ENCODE peak calls at places on chromosome 6, in six cellular contexts. One of them, this sample, is unnamed.

GRCh38 chr6:168655462-168656152 is 214.6 kb downstream of the SMOC2 start:
- DNase-seq in upper lobe of left lung: no peak
- DNase-seq in body of pancreas: no peak
- DNase-seq in H54: no peak
- DNase-seq in A549: no peak
- DNase-seq in esophagus squamous epithelium: no peak
- DNase-seq in this sample: no peak

GRCh38 chr6:21075986-21076385 is 517.6 kb upstream of the SOX4 start:
- DNase-seq in upper lobe of left lung: no peak
- DNase-seq in esophagus squamous epithelium: no peak
- DNase-seq in H54: no peak
- DNase-seq in A549: no peak
- DNase-seq in body of pancreas: no peak
- DNase-seq in this sample: no peak

GRCh38 chr6:70280462-70280861 is 22.4 kb downstream of the COL9A1 start:
- DNase-seq in esophagus squamous epithelium: no peak
- DNase-seq in H54: no peak
- DNase-seq in A549: no peak
- DNase-seq in body of pancreas: peak
- DNase-seq in upper lobe of left lung: peak
- DNase-seq in this sample: no peak

GRCh38 chr6:139927236-139927635 is 552.8 kb upstream of the CITED2 start:
- DNase-seq in upper lobe of left lung: no peak
- DNase-seq in body of pancreas: no peak
- DNase-seq in A549: no peak
- DNase-seq in esophagus squamous epithelium: no peak
- DNase-seq in H54: no peak
- DNase-seq in this sample: no peak

GRCh38 chr6:22279427-22279826 is 17.4 kb downstream of the PRL start:
- DNase-seq in upper lobe of left lung: no peak
- DNase-seq in esophagus squamous epithelium: no peak
- DNase-seq in H54: no peak
- DNase-seq in body of pancreas: no peak
- DNase-seq in A549: no peak
- DNase-seq in this sample: no peak

GRCh38 chr6:10882654-10883053 is 813 bp upstream of the GCM2 start:
- DNase-seq in upper lobe of left lung: peak
- DNase-seq in H54: no peak
- DNase-seq in A549: no peak
- DNase-seq in body of pancreas: no peak
- DNase-seq in esophagus squamous epithelium: no peak
- DNase-seq in this sample: no peak

GRCh38 chr6:97656236-97656635 is 373.2 kb upstream of the MMS22L start:
- DNase-seq in H54: no peak
- DNase-seq in A549: no peak
- DNase-seq in body of pancreas: no peak
- DNase-seq in upper lobe of left lung: no peak
- DNase-seq in esophagus squamous epithelium: no peak
- DNase-seq in this sample: no peak

GRCh38 chr6:10528170-10528981 is 7.2 kb downstream of the GCNT2 start:
- DNase-seq in upper lobe of left lung: no peak
- DNase-seq in body of pancreas: peak
- DNase-seq in A549: peak
- DNase-seq in H54: no peak
- DNase-seq in esophagus squamous epithelium: no peak
- DNase-seq in this sample: no peak

GRCh38 chr6:82362144-82362543 is 1.5 kb upstream of the TPBG start:
- DNase-seq in body of pancreas: no peak
- DNase-seq in A549: no peak
- DNase-seq in esophagus squamous epithelium: no peak
- DNase-seq in H54: no peak
- DNase-seq in upper lobe of left lung: no peak
- DNase-seq in this sample: no peak

GRCh38 chr6:151209071-151209831 is 30.5 kb upstream of the AKAP12 start:
- DNase-seq in upper lobe of left lung: no peak
- DNase-seq in esophagus squamous epithelium: no peak
- DNase-seq in A549: peak
- DNase-seq in body of pancreas: no peak
- DNase-seq in H54: peak
- DNase-seq in this sample: no peak

GRCh38 chr6:358847-359246 is 32.7 kb upstream of the IRF4 start:
- DNase-seq in body of pancreas: no peak
- DNase-seq in upper lobe of left lung: peak
- DNase-seq in esophagus squamous epithelium: no peak
- DNase-seq in H54: no peak
- DNase-seq in A549: no peak
- DNase-seq in this sample: no peak

GRCh38 chr6:165728196-165728595 is 65.2 kb upstream of the PDE10A start:
- DNase-seq in A549: no peak
- DNase-seq in H54: no peak
- DNase-seq in body of pancreas: no peak
- DNase-seq in esophagus squamous epithelium: no peak
- DNase-seq in upper lobe of left lung: no peak
- DNase-seq in this sample: no peak

GRCh38 chr6:26581164-26581915 is 15.4 kb upstream of the ABT1 start:
- DNase-seq in body of pancreas: no peak
- DNase-seq in A549: no peak
- DNase-seq in esophagus squamous epithelium: no peak
- DNase-seq in upper lobe of left lung: no peak
- DNase-seq in H54: no peak
- DNase-seq in this sample: no peak

GRCh38 chr6:28104392-28105250 is 19.8 kb upstream of the ZSCAN16 start:
- DNase-seq in A549: peak
- DNase-seq in body of pancreas: peak
- DNase-seq in H54: peak
- DNase-seq in upper lobe of left lung: peak
- DNase-seq in esophagus squamous epithelium: peak
- DNase-seq in this sample: peak
- TF ChIP-seq POLR2A in A549: peak
- TF ChIP-seq POLR2A in body of pancreas: peak
- TF ChIP-seq POLR2A in H54: peak
- TF ChIP-seq POLR2A in upper lobe of left lung: peak
- TF ChIP-seq POLR2A in esophagus squamous epithelium: peak
- TF ChIP-seq POLR2A in this sample: peak

GRCh38 chr6:39227476-39227875 is 1.8 kb downstream of the KCNK5 start:
- DNase-seq in esophagus squamous epithelium: no peak
- DNase-seq in body of pancreas: no peak
- DNase-seq in H54: no peak
- DNase-seq in A549: no peak
- DNase-seq in upper lobe of left lung: no peak
- DNase-seq in this sample: no peak

GRCh38 chr6:39228111-39228971 is 934 bp downstream of the KCNK5 start:
- DNase-seq in esophagus squamous epithelium: no peak
- DNase-seq in body of pancreas: no peak
- DNase-seq in H54: no peak
- DNase-seq in A549: no peak
- DNase-seq in upper lobe of left lung: peak
- DNase-seq in this sample: no peak

GRCh38 chr6:39226606-39227300 is 2.5 kb downstream of the KCNK5 start:
- DNase-seq in A549: no peak
- DNase-seq in H54: no peak
- DNase-seq in body of pancreas: no peak
- DNase-seq in esophagus squamous epithelium: no peak
- DNase-seq in upper lobe of left lung: peak
- DNase-seq in this sample: no peak

GRCh38 chr6:39231386-39231785 is 2.1 kb upstream of the KCNK5 start:
- DNase-seq in H54: no peak
- DNase-seq in upper lobe of left lung: no peak
- DNase-seq in esophagus squamous epithelium: no peak
- DNase-seq in A549: no peak
- DNase-seq in body of pancreas: no peak
- DNase-seq in this sample: no peak

DNA sequence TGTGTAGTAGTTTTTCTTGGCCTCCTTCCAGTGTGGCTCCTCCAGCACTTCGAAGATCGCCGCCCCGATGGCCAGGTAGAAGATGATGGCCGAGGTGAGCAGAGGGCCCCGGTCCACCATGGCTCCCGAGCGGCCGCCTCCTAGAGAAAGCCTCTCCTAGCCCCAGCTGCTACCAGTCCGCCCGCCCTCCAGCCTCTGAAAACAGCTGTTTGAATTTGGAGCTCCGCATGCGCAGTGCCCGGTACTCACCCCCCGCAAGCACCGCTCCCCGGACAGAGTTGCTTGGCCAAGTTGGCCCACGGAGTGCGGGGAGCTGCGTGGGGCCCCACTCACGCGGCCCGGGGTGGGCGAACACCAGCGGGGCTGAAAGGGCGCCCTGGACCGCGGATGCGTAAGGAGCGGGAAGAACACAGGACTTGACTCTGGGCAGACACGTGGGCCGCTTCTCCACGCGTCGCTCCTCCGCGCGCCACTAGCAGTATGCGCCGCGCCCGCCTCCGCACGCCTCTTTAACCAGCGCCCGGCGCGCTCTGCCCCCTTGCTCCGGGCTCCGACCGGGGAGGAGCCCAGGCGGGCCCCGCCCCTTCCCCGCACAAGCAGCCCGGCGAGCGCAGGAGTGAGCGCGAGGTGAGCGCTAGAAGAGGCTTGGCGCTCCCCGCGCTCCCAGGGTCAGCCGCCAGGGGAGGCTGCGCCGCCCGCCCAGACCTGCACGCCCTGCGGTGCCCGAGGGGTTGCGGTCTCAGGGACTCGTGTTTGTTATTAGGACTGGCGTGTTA is at the start of gene KCNK5:
- DNase-seq in H54: no peak
- DNase-seq in A549: peak
- DNase-seq in upper lobe of left lung: peak
- DNase-seq in esophagus squamous epithelium: peak
- DNase-seq in body of pancreas: peak
- DNase-seq in this sample: peak
- TF ChIP-seq POLR2A in H54: no peak
- TF ChIP-seq POLR2A in A549: peak
- TF ChIP-seq POLR2A in upper lobe of left lung: peak
- TF ChIP-seq POLR2A in esophagus squamous epithelium: peak
- TF ChIP-seq POLR2A in body of pancreas: peak
- TF ChIP-seq POLR2A in this sample: peak

GRCh38 chr6:157825243-157825904 is 2.3 kb downstream of the SNX9 start:
- DNase-seq in A549: no peak
- DNase-seq in body of pancreas: no peak
- DNase-seq in upper lobe of left lung: no peak
- DNase-seq in H54: no peak
- DNase-seq in esophagus squamous epithelium: no peak
- DNase-seq in this sample: no peak

GRCh38 chr6:157823523-157824370 is 701 bp downstream of the SNX9 start:
- DNase-seq in esophagus squamous epithelium: no peak
- DNase-seq in A549: peak
- DNase-seq in H54: peak
- DNase-seq in upper lobe of left lung: peak
- DNase-seq in body of pancreas: peak
- DNase-seq in this sample: peak

GRCh38 chr6:157821342-157822033 is 1.6 kb upstream of the SNX9 start:
- DNase-seq in A549: no peak
- DNase-seq in upper lobe of left lung: no peak
- DNase-seq in body of pancreas: no peak
- DNase-seq in H54: no peak
- DNase-seq in esophagus squamous epithelium: no peak
- DNase-seq in this sample: no peak

GRCh38 chr6:157822221-157823000 is 635 bp upstream of the SNX9 start:
- DNase-seq in A549: peak
- DNase-seq in body of pancreas: peak
- DNase-seq in upper lobe of left lung: no peak
- DNase-seq in H54: no peak
- DNase-seq in esophagus squamous epithelium: no peak
- DNase-seq in this sample: peak

DNA sequence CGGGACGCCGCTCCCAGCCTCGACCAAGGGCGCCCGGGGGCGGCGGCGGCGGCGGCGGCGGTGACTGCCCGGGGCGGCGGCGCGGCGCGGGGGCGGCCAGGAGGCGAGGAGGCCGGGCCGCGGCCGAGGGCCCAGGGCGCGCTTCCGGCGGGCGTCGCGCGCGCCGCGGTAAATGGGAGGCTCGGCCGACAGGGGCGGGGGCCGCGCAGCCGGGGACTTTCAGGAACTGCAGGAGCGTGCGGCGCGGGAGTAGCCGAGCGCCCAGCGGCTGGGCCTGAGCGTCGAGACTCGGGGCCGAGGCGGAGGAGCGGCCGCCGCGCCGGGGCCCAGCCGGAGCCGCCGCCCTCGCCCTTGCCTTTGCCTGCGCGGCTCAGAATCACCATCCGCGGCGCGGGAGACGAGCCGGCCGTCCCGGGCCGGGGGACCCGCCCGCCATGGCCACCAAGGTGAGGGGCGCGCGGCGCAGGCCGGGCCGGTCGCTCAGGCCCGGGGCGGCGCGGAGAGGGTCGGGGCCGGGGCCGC is at the start of gene SNX9:
- DNase-seq in H54: peak
- DNase-seq in A549: peak
- DNase-seq in esophagus squamous epithelium: no peak
- DNase-seq in upper lobe of left lung: peak
- DNase-seq in body of pancreas: peak
- DNase-seq in this sample: peak
- TF ChIP-seq POLR2A in H54: peak
- TF ChIP-seq POLR2A in A549: peak
- TF ChIP-seq POLR2A in esophagus squamous epithelium: peak
- TF ChIP-seq POLR2A in upper lobe of left lung: peak
- TF ChIP-seq POLR2A in body of pancreas: peak
- TF ChIP-seq POLR2A in this sample: peak

DNA sequence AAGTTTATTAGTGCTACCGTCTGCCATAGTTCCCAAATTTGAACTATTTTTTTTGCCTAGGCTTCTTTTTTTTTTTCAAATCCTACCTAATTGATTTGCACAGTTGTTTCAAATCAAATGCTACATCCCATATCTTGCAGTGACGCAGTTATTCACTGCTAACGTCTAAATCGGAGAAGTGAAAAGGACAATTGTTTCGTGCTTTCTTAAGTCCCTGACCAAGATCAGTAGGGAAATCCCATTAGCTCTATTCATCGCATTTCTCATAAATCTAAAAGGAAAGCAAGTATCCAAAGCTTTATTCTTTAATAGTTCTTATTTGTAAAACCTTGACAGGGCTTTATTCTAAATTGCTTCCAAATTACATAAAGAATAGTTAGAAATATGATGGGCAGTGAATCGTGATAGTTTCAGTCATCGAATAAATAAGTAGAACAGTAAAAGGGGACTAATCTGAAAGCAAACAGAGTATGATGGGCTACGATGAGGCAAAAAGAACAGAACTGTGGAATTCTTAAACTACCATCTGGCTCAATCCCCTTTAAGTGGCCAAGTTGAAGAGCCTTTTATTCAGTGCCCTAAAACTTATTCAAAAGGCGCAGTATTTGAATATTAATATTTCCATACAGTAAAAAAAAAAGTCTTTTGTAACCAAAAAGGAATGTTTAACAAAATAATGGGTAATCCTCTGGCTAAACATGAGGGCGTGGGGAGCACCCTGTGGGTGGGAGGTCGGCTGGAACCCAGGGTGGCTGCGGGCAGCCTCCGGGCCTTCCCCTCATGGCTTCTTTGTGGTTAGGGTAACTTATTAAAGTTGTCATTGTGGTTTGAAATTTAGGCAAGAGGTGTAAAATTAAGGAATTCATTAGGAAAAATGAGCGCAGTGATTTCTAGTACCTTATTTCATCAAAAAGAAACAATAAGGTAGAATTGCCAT is 3.0 kb upstream of the ARID1B start:
- DNase-seq in body of pancreas: no peak
- DNase-seq in A549: no peak
- DNase-seq in H54: no peak
- DNase-seq in upper lobe of left lung: no peak
- DNase-seq in esophagus squamous epithelium: no peak
- DNase-seq in this sample: no peak
- TF ChIP-seq POLR2A in body of pancreas: no peak
- TF ChIP-seq POLR2A in A549: no peak
- TF ChIP-seq POLR2A in H54: no peak
- TF ChIP-seq POLR2A in upper lobe of left lung: no peak
- TF ChIP-seq POLR2A in esophagus squamous epithelium: no peak
- TF ChIP-seq POLR2A in this sample: no peak